ENCODE peak calls at places on chromosomes 2 and 18, in six cellular contexts. D is NCI-H1930, T is progenitor cell of endocrine pancreas, H is AG09309, W is psoas muscle, S is astrocyte of the cerebellum. X is an unnamed sample.

GRCh38 chr2:28869494-28870145 is 489 bp downstream of the TRMT61B start:
- DNase-seq in D (no peak), T (peak), H (no peak), W (no peak), S (no peak), X (no peak)

GRCh38 chr18:5518899-5519371 is 24.9 kb downstream of the EPB41L3 start:
- DNase-seq in D (no peak), T (no peak), H (no peak), W (no peak), S (no peak), X (no peak)

GRCh38 chr2:10654069-10654468 is 35.7 kb downstream of the NOL10 start:
- DNase-seq in D (no peak), T (no peak), H (no peak), W (no peak), S (peak), X (peak)

GRCh38 chr18:3340682-3341097 is 78.8 kb downstream of the MYL12B start:
- DNase-seq in D (no peak), T (no peak), H (no peak), W (no peak), S (no peak), X (no peak)

GRCh38 chr2:134295441-134295840 is 41.6 kb downstream of the MGAT5 start:
- DNase-seq in D (no peak), T (no peak), H (no peak), W (no peak), S (no peak), X (no peak)

GRCh38 chr2:49935456-49935855 is 781.1 kb upstream of the FSHR start:
- DNase-seq in D (no peak), T (no peak), H (no peak), W (no peak), S (no peak), X (no peak)

GRCh38 chr18:76346490-76347130 is 148.4 kb downstream of the ZNF516 start:
- DNase-seq in D (no peak), T (no peak), H (no peak), W (no peak), S (no peak), X (no peak)

GRCh38 chr2:72572501-72572900 is 253.3 kb downstream of the EXOC6B start:
- DNase-seq in D (no peak), T (no peak), H (no peak), W (no peak), S (no peak), X (no peak)

GRCh38 chr2:134670955-134671354 is 47.8 kb downstream of the TMEM163 start:
- DNase-seq in D (no peak), T (no peak), H (no peak), W (no peak), S (no peak), X (no peak)

GRCh38 chr18:47382171-47382570 is 130.7 kb upstream of the SKOR2 start:
- DNase-seq in D (no peak), T (no peak), H (no peak), W (no peak), S (no peak), X (no peak)

GRCh38 chr18:2293109-2293839 is 278.0 kb downstream of the METTL4 start:
- DNase-seq in D (no peak), T (no peak), H (no peak), W (no peak), S (no peak), X (peak)

GRCh38 chr2:42765686-42766085 is 1.8 kb upstream of the OXER1 start:
- DNase-seq in D (no peak), T (no peak), H (no peak), W (no peak), S (no peak), X (no peak)

GRCh38 chr18:13993730-13994129 is 78.4 kb upstream of the MC2R start:
- DNase-seq in D (no peak), T (no peak), H (no peak), W (no peak), S (no peak), X (no peak)

GRCh38 chr2:28359222-28360065 is 33.2 kb upstream of the FOSL2 start:
- DNase-seq in D (no peak), T (no peak), H (no peak), W (peak), S (peak), X (peak)

GRCh38 chr18:13566941-13567762 is 159.2 kb downstream of the FAM210A start:
- DNase-seq in D (no peak), T (no peak), H (no peak), W (peak), S (no peak), X (no peak)

GRCh38 chr2:73886357-73886756 is 6.5 kb upstream of the ACTG2 start:
- DNase-seq in D (no peak), T (no peak), H (no peak), W (no peak), S (no peak), X (no peak)

GRCh38 chr18:58195278-58195721 is 151.3 kb downstream of the NEDD4L start:
- DNase-seq in D (no peak), T (no peak), H (no peak), W (no peak), S (no peak), X (no peak)

GRCh38 chr2:228318218-228318617 is 136.7 kb upstream of the SPHKAP start:
- DNase-seq in D (no peak), T (peak), H (no peak), W (no peak), S (no peak), X (peak)

X was measured in Jurkat, Clone E6-1.